ENCODE peak calls at places on chromosomes 7 and 10, in eight cellular contexts. C, S, O, A, I, T, L and Y are unnamed samples.

GRCh38 chr7:116334555-116334954 is 124.2 kb downstream of the TES start:
- DNase-seq in I (no peak), L (no peak), O (no peak), S (no peak), A (no peak), T (no peak), C (no peak), Y (no peak)

GRCh38 chr10:102410427-102411073 is 8.0 kb downstream of the PSD start:
- DNase-seq in S (no peak), I (no peak), C (peak), L (no peak), T (peak), A (peak), O (peak), Y (no peak)

GRCh38 chr10:33377658-33378025 is 43.2 kb upstream of the NRP1 start:
- DNase-seq in A (no peak), S (no peak), I (no peak), T (no peak), O (peak), L (no peak), C (peak), Y (no peak)

GRCh38 chr7:47225387-47226170 is 356.3 kb downstream of the TNS3 start:
- DNase-seq in T (no peak), S (no peak), O (no peak), C (peak), I (peak), A (no peak), L (no peak), Y (no peak)

GRCh38 chr7:66326501-66327180 is 121.5 kb downstream of the TPST1 start:
- DNase-seq in I (no peak), S (no peak), T (no peak), O (peak), A (no peak), C (peak), L (peak), Y (no peak)

GRCh38 chr7:134428942-134429341 is 30.0 kb downstream of the AKR1B1 start:
- DNase-seq in C (no peak), I (no peak), A (no peak), T (no peak), S (no peak), L (no peak), O (no peak), Y (no peak)

GRCh38 chr7:27248911-27249723 is 6.5 kb downstream of the EVX1 start:
- DNase-seq in S (no peak), C (peak), L (peak), A (no peak), O (no peak), T (no peak), I (peak), Y (no peak)

GRCh38 chr10:102545997-102546396 is 42.2 kb downstream of the SUFU start:
- DNase-seq in A (no peak), T (no peak), O (no peak), I (no peak), S (no peak), L (no peak), C (peak), Y (no peak)

GRCh38 chr10:8042032-8042863 is 12.2 kb upstream of the GATA3 start:
- DNase-seq in S (peak), T (no peak), O (no peak), L (peak), A (no peak), I (no peak), C (no peak), Y (no peak)

GRCh38 chr7:86972072-86972471 is 87.4 kb downstream of the ELAPOR2 start:
- DNase-seq in O (no peak), C (no peak), A (no peak), T (no peak), S (no peak), L (no peak), I (peak), Y (no peak)

GRCh38 chr7:137519964-137520363 is 176.4 kb upstream of the PTN start:
- DNase-seq in C (peak), T (no peak), S (no peak), A (no peak), L (no peak), I (no peak), O (peak), Y (no peak)

GRCh38 chr10:133258818-133259602 is 17.7 kb downstream of the ADAM8 start:
- DNase-seq in T (peak), A (peak), O (peak), S (no peak), I (peak), L (peak), C (peak), Y (no peak)

GRCh38 chr7:115133248-115133647 is 211.4 kb downstream of the MDFIC start:
- DNase-seq in O (no peak), S (no peak), A (no peak), T (no peak), I (no peak), L (no peak), C (no peak), Y (no peak)

GRCh38 chr7:77316219-77316978 is 99.8 kb downstream of the GSAP start:
- DNase-seq in O (no peak), I (no peak), L (no peak), A (no peak), C (no peak), S (no peak), T (no peak), Y (no peak)

GRCh38 chr10:52871191-52871843 is 98.7 kb upstream of the MBL2 start:
- DNase-seq in C (no peak), L (no peak), T (no peak), A (no peak), I (no peak), S (no peak), O (no peak), Y (no peak)

GRCh38 chr10:95360122-95360715 is 69.4 kb upstream of the PDLIM1 start:
- DNase-seq in S (no peak), O (peak), T (no peak), I (peak), C (peak), L (no peak), A (no peak), Y (no peak)

GRCh38 chr7:139095194-139095659 is 14.3 kb downstream of the ZC3HAV1 start:
- DNase-seq in I (peak), T (no peak), O (no peak), S (no peak), C (no peak), L (no peak), A (no peak), Y (no peak)

GRCh38 chr7:138854115-138854645 is 56.2 kb upstream of the ATP6V0A4 start:
- DNase-seq in A (no peak), L (no peak), S (no peak), T (no peak), C (no peak), I (no peak), O (no peak), Y (no peak)

GRCh38 chr10:8053446-8054242 is 844 bp upstream of the GATA3 start:
- DNase-seq in T (no peak), A (peak), S (peak), I (peak), L (peak), O (peak), C (peak), Y (peak)